ENCODE peak calls at places on chromosome X, in eight cellular contexts. One of them, this sample, is unnamed.

GRCh38 chrX:12970691-12971202 is 4.2 kb upstream of the TMSB4X start:
- DNase-seq in A549: no peak
- DNase-seq in left ventricle myocardium inferior: no peak
- DNase-seq in mammary epithelial cell: no peak
- DNase-seq in neuronal stem cell: no peak
- DNase-seq in mesendoderm: peak; percentile 78
- DNase-seq in GM23248: peak; percentile 73
- DNase-seq in right lobe of liver: no peak
- DNase-seq in this sample: peak; percentile 83

GRCh38 chrX:56790778-56791177 is 61.7 kb downstream of the NBDY start:
- DNase-seq in A549: no peak
- DNase-seq in left ventricle myocardium inferior: no peak
- DNase-seq in mammary epithelial cell: no peak
- DNase-seq in neuronal stem cell: no peak
- DNase-seq in mesendoderm: no peak
- DNase-seq in GM23248: no peak
- DNase-seq in right lobe of liver: peak; percentile 3
- DNase-seq in this sample: no peak

GRCh38 chrX:74246524-74246923 is 57.5 kb upstream of the ZCCHC13 start:
- DNase-seq in A549: peak; percentile 27
- DNase-seq in left ventricle myocardium inferior: no peak
- DNase-seq in mammary epithelial cell: peak; percentile 34
- DNase-seq in neuronal stem cell: no peak
- DNase-seq in mesendoderm: no peak
- DNase-seq in GM23248: peak; percentile 62
- DNase-seq in right lobe of liver: no peak
- DNase-seq in this sample: no peak

GRCh38 chrX:31508338-31508737 is 436.5 kb upstream of the FTHL17 start:
- DNase-seq in A549: no peak
- DNase-seq in left ventricle myocardium inferior: no peak
- DNase-seq in mammary epithelial cell: peak; percentile 10
- DNase-seq in neuronal stem cell: no peak
- DNase-seq in mesendoderm: peak; percentile 25
- DNase-seq in GM23248: peak; percentile 49
- DNase-seq in right lobe of liver: no peak
- DNase-seq in this sample: no peak

GRCh38 chrX:130566028-130566683 is 164.4 kb downstream of the RBMX2 start:
- DNase-seq in A549: no peak
- DNase-seq in left ventricle myocardium inferior: no peak
- DNase-seq in mammary epithelial cell: peak; percentile 1
- DNase-seq in neuronal stem cell: no peak
- DNase-seq in mesendoderm: peak; percentile 41
- DNase-seq in GM23248: no peak
- DNase-seq in right lobe of liver: no peak
- DNase-seq in this sample: no peak

GRCh38 chrX:96314974-96315373 is 369.7 kb upstream of the DIAPH2 start:
- DNase-seq in A549: no peak
- DNase-seq in left ventricle myocardium inferior: no peak
- DNase-seq in mammary epithelial cell: peak; percentile 72
- DNase-seq in neuronal stem cell: no peak
- DNase-seq in mesendoderm: no peak
- DNase-seq in GM23248: peak; percentile 61
- DNase-seq in right lobe of liver: no peak
- DNase-seq in this sample: no peak

GRCh38 chrX:155768036-155768769 is 112.9 kb upstream of the VAMP7 start:
- DNase-seq in A549: peak; percentile 4
- DNase-seq in left ventricle myocardium inferior: no peak
- DNase-seq in mammary epithelial cell: peak; percentile 48
- DNase-seq in neuronal stem cell: no peak
- DNase-seq in mesendoderm: peak; percentile 17
- DNase-seq in GM23248: peak; percentile 59
- DNase-seq in right lobe of liver: peak; percentile 8
- DNase-seq in this sample: no peak

GRCh38 chrX:107787827-107788226 is 10.3 kb downstream of the NCBP2L start:
- DNase-seq in A549: no peak
- DNase-seq in left ventricle myocardium inferior: no peak
- DNase-seq in mammary epithelial cell: no peak
- DNase-seq in neuronal stem cell: no peak
- DNase-seq in mesendoderm: no peak
- DNase-seq in GM23248: peak; percentile 14
- DNase-seq in right lobe of liver: no peak
- DNase-seq in this sample: no peak

GRCh38 chrX:150465326-150465725 is 102.2 kb downstream of the MAMLD1 start:
- DNase-seq in A549: no peak
- DNase-seq in left ventricle myocardium inferior: no peak
- DNase-seq in mammary epithelial cell: no peak
- DNase-seq in neuronal stem cell: no peak
- DNase-seq in mesendoderm: no peak
- DNase-seq in GM23248: no peak
- DNase-seq in right lobe of liver: no peak
- DNase-seq in this sample: no peak

GRCh38 chrX:112731793-112732192 is 52.1 kb upstream of the LHFPL1 start:
- DNase-seq in A549: no peak
- DNase-seq in left ventricle myocardium inferior: no peak
- DNase-seq in mammary epithelial cell: no peak
- DNase-seq in neuronal stem cell: no peak
- DNase-seq in mesendoderm: no peak
- DNase-seq in GM23248: peak; percentile 44
- DNase-seq in right lobe of liver: no peak
- DNase-seq in this sample: no peak

GRCh38 chrX:47483310-47484268 is 567 bp upstream of the ZNF41 start:
- DNase-seq in A549: no peak
- DNase-seq in left ventricle myocardium inferior: peak; percentile 21
- DNase-seq in mammary epithelial cell: peak; percentile 12
- DNase-seq in neuronal stem cell: no peak
- DNase-seq in mesendoderm: no peak
- DNase-seq in GM23248: peak; percentile 60
- DNase-seq in right lobe of liver: peak; percentile 36
- DNase-seq in this sample: no peak

GRCh38 chrX:108736509-108737479 is at the start of gene IRS4:
- DNase-seq in A549: no peak
- DNase-seq in left ventricle myocardium inferior: no peak
- DNase-seq in mammary epithelial cell: peak; percentile 16
- DNase-seq in neuronal stem cell: peak; percentile 90
- DNase-seq in mesendoderm: peak; percentile 96
- DNase-seq in GM23248: peak; percentile 36
- DNase-seq in right lobe of liver: no peak
- DNase-seq in this sample: no peak

GRCh38 chrX:73289039-73289438 is 74.4 kb upstream of the NAP1L2 start:
- DNase-seq in A549: no peak
- DNase-seq in left ventricle myocardium inferior: no peak
- DNase-seq in mammary epithelial cell: no peak
- DNase-seq in neuronal stem cell: no peak
- DNase-seq in mesendoderm: peak; percentile 52
- DNase-seq in GM23248: peak; percentile 0
- DNase-seq in right lobe of liver: no peak
- DNase-seq in this sample: no peak

GRCh38 chrX:68363984-68364383 is 69.3 kb downstream of the OPHN1 start:
- DNase-seq in A549: no peak
- DNase-seq in left ventricle myocardium inferior: no peak
- DNase-seq in mammary epithelial cell: no peak
- DNase-seq in neuronal stem cell: no peak
- DNase-seq in mesendoderm: no peak
- DNase-seq in GM23248: no peak
- DNase-seq in right lobe of liver: no peak
- DNase-seq in this sample: no peak

GRCh38 chrX:130393451-130394074 is 8.1 kb upstream of the GPR119 start:
- DNase-seq in A549: peak; percentile 71
- DNase-seq in left ventricle myocardium inferior: no peak
- DNase-seq in mammary epithelial cell: peak; percentile 28
- DNase-seq in neuronal stem cell: no peak
- DNase-seq in mesendoderm: peak; percentile 60
- DNase-seq in GM23248: peak; percentile 67
- DNase-seq in right lobe of liver: peak; percentile 45
- DNase-seq in this sample: peak; percentile 37

GRCh38 chrX:53479295-53479694 is 45.1 kb upstream of the HSD17B10 start:
- DNase-seq in A549: no peak
- DNase-seq in left ventricle myocardium inferior: no peak
- DNase-seq in mammary epithelial cell: peak; percentile 20
- DNase-seq in neuronal stem cell: no peak
- DNase-seq in mesendoderm: peak; percentile 46
- DNase-seq in GM23248: no peak
- DNase-seq in right lobe of liver: no peak
- DNase-seq in this sample: no peak

GRCh38 chrX:85375333-85375738 is 4.1 kb downstream of the POF1B start:
- DNase-seq in A549: peak; percentile 20
- DNase-seq in left ventricle myocardium inferior: no peak
- DNase-seq in mammary epithelial cell: no peak
- DNase-seq in neuronal stem cell: no peak
- DNase-seq in mesendoderm: no peak
- DNase-seq in GM23248: no peak
- DNase-seq in right lobe of liver: no peak
- DNase-seq in this sample: no peak

GRCh38 chrX:54807524-54808108 is at the start of gene MAGED2:
- DNase-seq in A549: no peak
- DNase-seq in left ventricle myocardium inferior: peak; percentile 25
- DNase-seq in mammary epithelial cell: no peak
- DNase-seq in neuronal stem cell: peak; percentile 6
- DNase-seq in mesendoderm: peak; percentile 26
- DNase-seq in GM23248: peak; percentile 42
- DNase-seq in right lobe of liver: no peak
- DNase-seq in this sample: no peak

DNA sequence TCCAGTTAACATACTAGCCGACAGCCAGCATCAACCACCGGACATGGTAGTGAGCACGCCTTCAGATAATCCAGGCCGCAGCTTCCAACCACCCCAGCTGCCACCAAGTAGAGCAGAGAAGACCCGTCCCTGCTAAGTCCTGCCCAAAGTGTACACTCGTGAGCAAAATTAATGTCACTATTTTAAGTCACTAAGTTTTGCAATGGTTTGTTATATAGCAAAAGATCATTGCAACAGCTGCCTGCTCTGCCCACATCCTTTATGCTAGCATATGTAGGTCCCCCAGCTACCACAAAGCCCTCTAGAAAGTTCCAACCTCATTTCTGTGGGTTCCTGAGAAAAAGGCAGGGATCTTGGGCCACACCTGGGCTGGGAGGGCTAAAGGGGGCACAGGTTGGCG is 347.0 kb downstream of the BCOR start:
- DNase-seq in A549: no peak
- DNase-seq in left ventricle myocardium inferior: no peak
- DNase-seq in mammary epithelial cell: no peak
- DNase-seq in neuronal stem cell: no peak
- DNase-seq in mesendoderm: no peak
- DNase-seq in GM23248: no peak
- DNase-seq in right lobe of liver: no peak
- DNase-seq in this sample: peak; percentile 73
- H3K27ac ChIP-seq in A549: peak overlapping the region; percentile 16
- H3K27ac ChIP-seq in left ventricle myocardium inferior: no peak overlapping the region
- H3K27ac ChIP-seq in mammary epithelial cell: no peak overlapping the region
- H3K27ac ChIP-seq in neuronal stem cell: no peak overlapping the region
- H3K27ac ChIP-seq in mesendoderm: no peak overlapping the region
- H3K27ac ChIP-seq in GM23248: no peak overlapping the region
- H3K27ac ChIP-seq in right lobe of liver: no peak overlapping the region
- H3K27ac ChIP-seq in this sample: peak overlapping the region; percentile 72

GRCh38 chrX:23803931-23804381 is 21.0 kb downstream of the SAT1 start:
- DNase-seq in A549: peak; percentile 70
- DNase-seq in left ventricle myocardium inferior: peak; percentile 23
- DNase-seq in mammary epithelial cell: peak; percentile 84
- DNase-seq in neuronal stem cell: no peak
- DNase-seq in mesendoderm: no peak
- DNase-seq in GM23248: peak; percentile 73
- DNase-seq in right lobe of liver: peak; percentile 25
- DNase-seq in this sample: no peak
- H3K27ac ChIP-seq in A549: peak overlapping the region; percentile 98
- H3K27ac ChIP-seq in left ventricle myocardium inferior: peak overlapping the region; percentile 80
- H3K27ac ChIP-seq in mammary epithelial cell: peak overlapping the region; percentile 72
- H3K27ac ChIP-seq in neuronal stem cell: no peak overlapping the region
- H3K27ac ChIP-seq in mesendoderm: no peak overlapping the region
- H3K27ac ChIP-seq in GM23248: peak overlapping the region; percentile 78
- H3K27ac ChIP-seq in right lobe of liver: no peak overlapping the region
- H3K27ac ChIP-seq in this sample: no peak overlapping the region

DNA sequence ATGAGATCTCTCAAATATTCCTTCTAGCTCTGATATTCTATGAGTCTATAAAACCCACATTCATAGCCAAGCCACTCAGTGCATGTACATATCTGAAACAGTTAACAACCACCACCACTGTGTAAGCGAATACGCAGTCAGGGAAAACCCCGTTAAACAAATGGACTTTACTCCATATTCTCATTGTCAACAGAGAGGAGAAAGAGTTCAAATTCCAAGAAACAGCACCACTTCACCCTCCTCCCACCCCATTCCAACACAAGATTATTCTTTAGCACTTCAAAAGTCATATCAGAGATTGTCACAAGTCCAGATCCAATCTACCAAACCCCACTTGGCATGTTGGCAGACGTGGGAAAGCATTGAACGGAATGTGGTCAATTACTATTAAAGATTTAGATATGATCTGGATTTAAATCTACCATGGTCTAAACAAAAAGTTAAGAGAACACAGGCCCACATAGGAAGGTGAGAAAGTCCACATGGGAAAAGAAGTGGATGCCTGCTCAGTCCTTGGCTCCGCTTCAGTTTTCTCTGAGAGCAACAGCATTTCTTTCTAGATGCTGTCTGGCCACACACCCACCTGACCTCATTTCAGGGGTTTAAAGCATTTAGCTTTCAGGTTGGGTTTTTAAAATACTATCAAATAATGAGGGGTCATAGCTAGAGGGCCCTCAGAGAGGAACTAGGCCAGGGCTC is 39.8 kb upstream of the KLHL13 start:
- DNase-seq in A549: no peak
- DNase-seq in left ventricle myocardium inferior: no peak
- DNase-seq in mammary epithelial cell: no peak
- DNase-seq in neuronal stem cell: no peak
- DNase-seq in mesendoderm: no peak
- DNase-seq in GM23248: no peak
- DNase-seq in right lobe of liver: no peak
- DNase-seq in this sample: no peak
- H3K27ac ChIP-seq in A549: no peak overlapping the region
- H3K27ac ChIP-seq in left ventricle myocardium inferior: no peak overlapping the region
- H3K27ac ChIP-seq in mammary epithelial cell: no peak overlapping the region
- H3K27ac ChIP-seq in neuronal stem cell: no peak overlapping the region
- H3K27ac ChIP-seq in mesendoderm: no peak overlapping the region
- H3K27ac ChIP-seq in GM23248: no peak overlapping the region
- H3K27ac ChIP-seq in right lobe of liver: no peak overlapping the region
- H3K27ac ChIP-seq in this sample: no peak overlapping the region

GRCh38 chrX:1389993-1390285 is 2.0 kb downstream of the SLC25A6 start:
- DNase-seq in A549: no peak
- DNase-seq in left ventricle myocardium inferior: no peak
- DNase-seq in mammary epithelial cell: no peak
- DNase-seq in neuronal stem cell: no peak
- DNase-seq in mesendoderm: no peak
- DNase-seq in GM23248: no peak
- DNase-seq in right lobe of liver: no peak
- DNase-seq in this sample: no peak

GRCh38 chrX:1392376-1393130 is 640 bp upstream of the SLC25A6 start:
- DNase-seq in A549: peak; percentile 56
- DNase-seq in left ventricle myocardium inferior: peak; percentile 69
- DNase-seq in mammary epithelial cell: peak; percentile 69
- DNase-seq in neuronal stem cell: no peak
- DNase-seq in mesendoderm: peak; percentile 82
- DNase-seq in GM23248: peak; percentile 87
- DNase-seq in right lobe of liver: peak; percentile 83
- DNase-seq in this sample: no peak

GRCh38 chrX:1391370-1391706 is 575 bp downstream of the SLC25A6 start:
- DNase-seq in A549: peak; percentile 86
- DNase-seq in left ventricle myocardium inferior: no peak
- DNase-seq in mammary epithelial cell: no peak
- DNase-seq in neuronal stem cell: peak; percentile 87
- DNase-seq in mesendoderm: peak; percentile 91
- DNase-seq in GM23248: no peak
- DNase-seq in right lobe of liver: peak; percentile 93
- DNase-seq in this sample: peak; percentile 69

GRCh38 chrX:1390621-1391369 is 1.1 kb downstream of the SLC25A6 start:
- DNase-seq in A549: no peak
- DNase-seq in left ventricle myocardium inferior: no peak
- DNase-seq in mammary epithelial cell: no peak
- DNase-seq in neuronal stem cell: no peak
- DNase-seq in mesendoderm: no peak
- DNase-seq in GM23248: peak; percentile 38
- DNase-seq in right lobe of liver: no peak
- DNase-seq in this sample: no peak

GRCh38 chrX:1391707-1392375 is at the start of gene SLC25A6:
- DNase-seq in A549: peak; percentile 91
- DNase-seq in left ventricle myocardium inferior: peak; percentile 100
- DNase-seq in mammary epithelial cell: peak; percentile 97
- DNase-seq in neuronal stem cell: peak; percentile 98
- DNase-seq in mesendoderm: peak; percentile 99
- DNase-seq in GM23248: peak; percentile 99
- DNase-seq in right lobe of liver: peak; percentile 100
- DNase-seq in this sample: peak; percentile 98
- H3K27ac ChIP-seq in A549: peak within 1 kb of the TSS; percentile 100
- H3K27ac ChIP-seq in left ventricle myocardium inferior: peak within 1 kb of the TSS; percentile 100
- H3K27ac ChIP-seq in mammary epithelial cell: peak within 1 kb of the TSS; percentile 91
- H3K27ac ChIP-seq in neuronal stem cell: peak within 1 kb of the TSS; percentile 96
- H3K27ac ChIP-seq in mesendoderm: peak within 1 kb of the TSS; percentile 98
- H3K27ac ChIP-seq in GM23248: peak within 1 kb of the TSS; percentile 95
- H3K27ac ChIP-seq in right lobe of liver: peak within 1 kb of the TSS; percentile 95
- H3K27ac ChIP-seq in this sample: peak within 1 kb of the TSS; percentile 100